ENCODE peak calls at places on chromosomes 6 and 20, in six cellular contexts. One of them, this sample, is unnamed.

GRCh38 chr20:289693-290080 is 863 bp downstream of the C20orf96 start:
- DNase-seq in brain microvascular endothelial cell: no peak
- DNase-seq in AG08396: no peak
- DNase-seq in NCI-H774: no peak
- DNase-seq in stimulated activated CD4-positive, alpha-beta T cell treated with anti-CD3 and anti-CD28 coated beads, Interleukin-1b, Interleukin-23, amount 100 ng/mL, for 48 hours: no peak
- DNase-seq in type B pancreatic cell: no peak
- DNase-seq in this sample: no peak

GRCh38 chr20:6769953-6770831 is 2.7 kb downstream of the BMP2 start:
- DNase-seq in brain microvascular endothelial cell: peak
- DNase-seq in AG08396: peak
- DNase-seq in NCI-H774: no peak
- DNase-seq in stimulated activated CD4-positive, alpha-beta T cell treated with anti-CD3 and anti-CD28 coated beads, Interleukin-1b, Interleukin-23, amount 100 ng/mL, for 48 hours: no peak
- DNase-seq in type B pancreatic cell: peak
- DNase-seq in this sample: no peak

GRCh38 chr20:2829376-2829775 is 11.1 kb downstream of the PCED1A start:
- DNase-seq in brain microvascular endothelial cell: no peak
- DNase-seq in AG08396: no peak
- DNase-seq in NCI-H774: no peak
- DNase-seq in stimulated activated CD4-positive, alpha-beta T cell treated with anti-CD3 and anti-CD28 coated beads, Interleukin-1b, Interleukin-23, amount 100 ng/mL, for 48 hours: no peak
- DNase-seq in type B pancreatic cell: no peak
- DNase-seq in this sample: no peak

GRCh38 chr20:44204832-44205215 is 5.7 kb downstream of the OSER1 start:
- DNase-seq in brain microvascular endothelial cell: no peak
- DNase-seq in AG08396: no peak
- DNase-seq in NCI-H774: no peak
- DNase-seq in stimulated activated CD4-positive, alpha-beta T cell treated with anti-CD3 and anti-CD28 coated beads, Interleukin-1b, Interleukin-23, amount 100 ng/mL, for 48 hours: no peak
- DNase-seq in type B pancreatic cell: no peak
- DNase-seq in this sample: no peak

GRCh38 chr20:44731657-44732056 is 14.0 kb upstream of the KCNK15 start:
- DNase-seq in brain microvascular endothelial cell: no peak
- DNase-seq in AG08396: no peak
- DNase-seq in NCI-H774: no peak
- DNase-seq in stimulated activated CD4-positive, alpha-beta T cell treated with anti-CD3 and anti-CD28 coated beads, Interleukin-1b, Interleukin-23, amount 100 ng/mL, for 48 hours: no peak
- DNase-seq in type B pancreatic cell: no peak
- DNase-seq in this sample: no peak

GRCh38 chr6:114142256-114142655 is 171.3 kb upstream of the HDAC2 start:
- DNase-seq in brain microvascular endothelial cell: no peak
- DNase-seq in AG08396: no peak
- DNase-seq in NCI-H774: no peak
- DNase-seq in stimulated activated CD4-positive, alpha-beta T cell treated with anti-CD3 and anti-CD28 coated beads, Interleukin-1b, Interleukin-23, amount 100 ng/mL, for 48 hours: no peak
- DNase-seq in type B pancreatic cell: no peak
- DNase-seq in this sample: no peak

GRCh38 chr6:152946484-152946883 is 36.4 kb downstream of the FBXO5 start:
- DNase-seq in brain microvascular endothelial cell: no peak
- DNase-seq in AG08396: no peak
- DNase-seq in NCI-H774: no peak
- DNase-seq in stimulated activated CD4-positive, alpha-beta T cell treated with anti-CD3 and anti-CD28 coated beads, Interleukin-1b, Interleukin-23, amount 100 ng/mL, for 48 hours: no peak
- DNase-seq in type B pancreatic cell: no peak
- DNase-seq in this sample: no peak

GRCh38 chr6:29926795-29927427 is 15.4 kb upstream of the HLA-A start:
- DNase-seq in brain microvascular endothelial cell: peak
- DNase-seq in AG08396: peak
- DNase-seq in NCI-H774: no peak
- DNase-seq in stimulated activated CD4-positive, alpha-beta T cell treated with anti-CD3 and anti-CD28 coated beads, Interleukin-1b, Interleukin-23, amount 100 ng/mL, for 48 hours: peak
- DNase-seq in type B pancreatic cell: no peak
- DNase-seq in this sample: no peak

GRCh38 chr6:168311410-168312124 is 8.0 kb downstream of the DACT2 start:
- DNase-seq in brain microvascular endothelial cell: no peak
- DNase-seq in AG08396: no peak
- DNase-seq in NCI-H774: no peak
- DNase-seq in stimulated activated CD4-positive, alpha-beta T cell treated with anti-CD3 and anti-CD28 coated beads, Interleukin-1b, Interleukin-23, amount 100 ng/mL, for 48 hours: no peak
- DNase-seq in type B pancreatic cell: no peak
- DNase-seq in this sample: no peak

GRCh38 chr6:132907915-132908314 is 93.5 kb downstream of the RPS12 start:
- DNase-seq in brain microvascular endothelial cell: peak
- DNase-seq in AG08396: peak
- DNase-seq in NCI-H774: no peak
- DNase-seq in stimulated activated CD4-positive, alpha-beta T cell treated with anti-CD3 and anti-CD28 coated beads, Interleukin-1b, Interleukin-23, amount 100 ng/mL, for 48 hours: no peak
- DNase-seq in type B pancreatic cell: no peak
- DNase-seq in this sample: no peak

GRCh38 chr20:62136283-62137091 is 6.7 kb downstream of the PSMA7 start:
- DNase-seq in brain microvascular endothelial cell: peak
- DNase-seq in AG08396: peak
- DNase-seq in NCI-H774: no peak
- DNase-seq in stimulated activated CD4-positive, alpha-beta T cell treated with anti-CD3 and anti-CD28 coated beads, Interleukin-1b, Interleukin-23, amount 100 ng/mL, for 48 hours: peak
- DNase-seq in type B pancreatic cell: no peak
- DNase-seq in this sample: peak

GRCh38 chr20:38728237-38728761 is 4.0 kb downstream of the SLC32A1 start:
- DNase-seq in brain microvascular endothelial cell: no peak
- DNase-seq in AG08396: no peak
- DNase-seq in NCI-H774: no peak
- DNase-seq in stimulated activated CD4-positive, alpha-beta T cell treated with anti-CD3 and anti-CD28 coated beads, Interleukin-1b, Interleukin-23, amount 100 ng/mL, for 48 hours: no peak
- DNase-seq in type B pancreatic cell: no peak
- DNase-seq in this sample: no peak

GRCh38 chr6:156021746-156022396 is 566.2 kb upstream of the NOX3 start:
- DNase-seq in brain microvascular endothelial cell: peak
- DNase-seq in AG08396: peak
- DNase-seq in NCI-H774: no peak
- DNase-seq in stimulated activated CD4-positive, alpha-beta T cell treated with anti-CD3 and anti-CD28 coated beads, Interleukin-1b, Interleukin-23, amount 100 ng/mL, for 48 hours: no peak
- DNase-seq in type B pancreatic cell: no peak
- DNase-seq in this sample: no peak

GRCh38 chr20:56308036-56308435 is 50.7 kb upstream of the FAM210B start:
- DNase-seq in brain microvascular endothelial cell: no peak
- DNase-seq in AG08396: no peak
- DNase-seq in NCI-H774: no peak
- DNase-seq in stimulated activated CD4-positive, alpha-beta T cell treated with anti-CD3 and anti-CD28 coated beads, Interleukin-1b, Interleukin-23, amount 100 ng/mL, for 48 hours: no peak
- DNase-seq in type B pancreatic cell: no peak
- DNase-seq in this sample: no peak

GRCh38 chr20:35079472-35080347 is 12.9 kb downstream of the TRPC4AP start:
- DNase-seq in brain microvascular endothelial cell: no peak
- DNase-seq in AG08396: no peak
- DNase-seq in NCI-H774: no peak
- DNase-seq in stimulated activated CD4-positive, alpha-beta T cell treated with anti-CD3 and anti-CD28 coated beads, Interleukin-1b, Interleukin-23, amount 100 ng/mL, for 48 hours: no peak
- DNase-seq in type B pancreatic cell: no peak
- DNase-seq in this sample: no peak